ENCODE peak calls at places on chromosomes 13 and 19, in ten cellular contexts. One of them, this sample, is unnamed.

GRCh38 chr13:33787051-33787591 is 30.8 kb upstream of the RFC3 start:
- DNase-seq in mesothelial cell of epicardium: no peak
- DNase-seq in fibroblast of the conjunctiva: no peak
- DNase-seq in neural progenitor cell: no peak
- DNase-seq in NCI-H1092: no peak
- DNase-seq in glutamatergic neuron: no peak
- DNase-seq in RWPE1: no peak
- DNase-seq in NCI-H69: no peak
- DNase-seq in fibroblast of lung: no peak
- DNase-seq in AG08395: no peak
- DNase-seq in this sample: peak; percentile 6

GRCh38 chr19:18718846-18719458 is 35.5 kb downstream of the CRTC1 start:
- DNase-seq in mesothelial cell of epicardium: no peak
- DNase-seq in fibroblast of the conjunctiva: no peak
- DNase-seq in neural progenitor cell: no peak
- DNase-seq in NCI-H1092: no peak
- DNase-seq in glutamatergic neuron: no peak
- DNase-seq in RWPE1: no peak
- DNase-seq in NCI-H69: no peak
- DNase-seq in fibroblast of lung: no peak
- DNase-seq in AG08395: no peak
- DNase-seq in this sample: no peak

GRCh38 chr13:48242677-48243076 is 9.7 kb downstream of the ITM2B start:
- DNase-seq in mesothelial cell of epicardium: no peak
- DNase-seq in fibroblast of the conjunctiva: no peak
- DNase-seq in neural progenitor cell: no peak
- DNase-seq in NCI-H1092: no peak
- DNase-seq in glutamatergic neuron: no peak
- DNase-seq in RWPE1: no peak
- DNase-seq in NCI-H69: no peak
- DNase-seq in fibroblast of lung: no peak
- DNase-seq in AG08395: no peak
- DNase-seq in this sample: no peak

GRCh38 chr19:5707576-5708575 is 12.1 kb downstream of the LONP1 start:
- DNase-seq in mesothelial cell of epicardium: no peak
- DNase-seq in fibroblast of the conjunctiva: no peak
- DNase-seq in neural progenitor cell: no peak
- DNase-seq in NCI-H1092: no peak
- DNase-seq in glutamatergic neuron: no peak
- DNase-seq in RWPE1: no peak
- DNase-seq in NCI-H69: no peak
- DNase-seq in fibroblast of lung: no peak
- DNase-seq in AG08395: no peak
- DNase-seq in this sample: no peak

GRCh38 chr13:41916173-41916954 is 44.5 kb downstream of the VWA8 start:
- DNase-seq in mesothelial cell of epicardium: no peak
- DNase-seq in fibroblast of the conjunctiva: peak; percentile 85
- DNase-seq in neural progenitor cell: no peak
- DNase-seq in NCI-H1092: no peak
- DNase-seq in glutamatergic neuron: no peak
- DNase-seq in RWPE1: peak; percentile 35
- DNase-seq in NCI-H69: peak; percentile 22
- DNase-seq in fibroblast of lung: peak; percentile 91
- DNase-seq in AG08395: peak; percentile 65
- DNase-seq in this sample: no peak

GRCh38 chr13:51420681-51421476 is 32.0 kb downstream of the INTS6 start:
- DNase-seq in mesothelial cell of epicardium: no peak
- DNase-seq in fibroblast of the conjunctiva: no peak
- DNase-seq in neural progenitor cell: no peak
- DNase-seq in NCI-H1092: no peak
- DNase-seq in glutamatergic neuron: no peak
- DNase-seq in RWPE1: no peak
- DNase-seq in NCI-H69: no peak
- DNase-seq in fibroblast of lung: no peak
- DNase-seq in AG08395: no peak
- DNase-seq in this sample: no peak

GRCh38 chr13:98650376-98651107 is 73.6 kb upstream of the STK24 start:
- DNase-seq in mesothelial cell of epicardium: no peak
- DNase-seq in fibroblast of the conjunctiva: no peak
- DNase-seq in neural progenitor cell: no peak
- DNase-seq in NCI-H1092: no peak
- DNase-seq in glutamatergic neuron: no peak
- DNase-seq in RWPE1: peak; percentile 53
- DNase-seq in NCI-H69: no peak
- DNase-seq in fibroblast of lung: no peak
- DNase-seq in AG08395: no peak
- DNase-seq in this sample: peak; percentile 80

GRCh38 chr13:64332048-64332447 is 2898.1 kb downstream of the PCDH9 start:
- DNase-seq in mesothelial cell of epicardium: no peak
- DNase-seq in fibroblast of the conjunctiva: no peak
- DNase-seq in neural progenitor cell: no peak
- DNase-seq in NCI-H1092: peak; percentile 84
- DNase-seq in glutamatergic neuron: no peak
- DNase-seq in RWPE1: no peak
- DNase-seq in NCI-H69: peak; percentile 83
- DNase-seq in fibroblast of lung: peak; percentile 14
- DNase-seq in AG08395: no peak
- DNase-seq in this sample: no peak

GRCh38 chr19:27746691-27747380 is 1466.1 kb downstream of the UQCRFS1 start:
- DNase-seq in mesothelial cell of epicardium: no peak
- DNase-seq in fibroblast of the conjunctiva: no peak
- DNase-seq in neural progenitor cell: peak; percentile 66
- DNase-seq in NCI-H1092: no peak
- DNase-seq in glutamatergic neuron: peak; percentile 52
- DNase-seq in RWPE1: no peak
- DNase-seq in NCI-H69: peak; percentile 16
- DNase-seq in fibroblast of lung: peak; percentile 38
- DNase-seq in AG08395: peak; percentile 41
- DNase-seq in this sample: no peak

GRCh38 chr19:34712606-34713261 is 21.3 kb upstream of the ZNF181 start:
- DNase-seq in mesothelial cell of epicardium: no peak
- DNase-seq in fibroblast of the conjunctiva: peak; percentile 67
- DNase-seq in neural progenitor cell: peak; percentile 86
- DNase-seq in NCI-H1092: peak; percentile 60
- DNase-seq in glutamatergic neuron: no peak
- DNase-seq in RWPE1: peak; percentile 64
- DNase-seq in NCI-H69: peak; percentile 84
- DNase-seq in fibroblast of lung: peak; percentile 59
- DNase-seq in AG08395: peak; percentile 80
- DNase-seq in this sample: peak; percentile 73

GRCh38 chr19:33686687-33687541 is 65.2 kb downstream of the CHST8 start:
- DNase-seq in mesothelial cell of epicardium: no peak
- DNase-seq in fibroblast of the conjunctiva: no peak
- DNase-seq in neural progenitor cell: no peak
- DNase-seq in NCI-H1092: no peak
- DNase-seq in glutamatergic neuron: peak; percentile 61
- DNase-seq in RWPE1: no peak
- DNase-seq in NCI-H69: no peak
- DNase-seq in fibroblast of lung: no peak
- DNase-seq in AG08395: no peak
- DNase-seq in this sample: no peak

GRCh38 chr19:29966594-29967249 is 24.7 kb downstream of the URI1 start:
- DNase-seq in mesothelial cell of epicardium: no peak
- DNase-seq in fibroblast of the conjunctiva: no peak
- DNase-seq in neural progenitor cell: no peak
- DNase-seq in NCI-H1092: no peak
- DNase-seq in glutamatergic neuron: no peak
- DNase-seq in RWPE1: no peak
- DNase-seq in NCI-H69: peak; percentile 28
- DNase-seq in fibroblast of lung: peak; percentile 19
- DNase-seq in AG08395: peak; percentile 15
- DNase-seq in this sample: no peak

GRCh38 chr13:66748712-66749111 is 481.4 kb downstream of the PCDH9 start:
- DNase-seq in mesothelial cell of epicardium: no peak
- DNase-seq in fibroblast of the conjunctiva: no peak
- DNase-seq in neural progenitor cell: no peak
- DNase-seq in NCI-H1092: no peak
- DNase-seq in glutamatergic neuron: no peak
- DNase-seq in RWPE1: no peak
- DNase-seq in NCI-H69: no peak
- DNase-seq in fibroblast of lung: peak; percentile 13
- DNase-seq in AG08395: no peak
- DNase-seq in this sample: no peak

GRCh38 chr19:42057856-42058255 is 12.2 kb downstream of the GRIK5 start:
- DNase-seq in mesothelial cell of epicardium: no peak
- DNase-seq in fibroblast of the conjunctiva: no peak
- DNase-seq in neural progenitor cell: no peak
- DNase-seq in NCI-H1092: no peak
- DNase-seq in glutamatergic neuron: no peak
- DNase-seq in RWPE1: no peak
- DNase-seq in NCI-H69: no peak
- DNase-seq in fibroblast of lung: no peak
- DNase-seq in AG08395: no peak
- DNase-seq in this sample: no peak